ENCODE peak calls at places on chromosomes 13 and 19, in ten cellular contexts. One of them, this sample, is unnamed.

GRCh38 chr13:58712191-58712590 is 1080.6 kb downstream of the PCDH17 start:
- DNase-seq in hepatocyte: no peak
- DNase-seq in CD8-positive, alpha-beta memory T cell: no peak
- DNase-seq in EH: no peak
- DNase-seq in cardiac muscle cell: no peak
- DNase-seq in AG09319: no peak
- DNase-seq in activated effector memory CD4-positive, alpha-beta T cell treated with Interleukin-2 at 50 U/mL for 16 hours: no peak
- DNase-seq in NCI-H524: no peak
- DNase-seq in fibroblast of the conjunctiva: no peak
- DNase-seq in gastrocnemius medialis: no peak
- DNase-seq in this sample: no peak

GRCh38 chr13:27174766-27175455 is 3.3 kb upstream of the USP12 start:
- DNase-seq in hepatocyte: no peak
- DNase-seq in CD8-positive, alpha-beta memory T cell: no peak
- DNase-seq in EH: peak
- DNase-seq in cardiac muscle cell: no peak
- DNase-seq in AG09319: no peak
- DNase-seq in activated effector memory CD4-positive, alpha-beta T cell treated with Interleukin-2 at 50 U/mL for 16 hours: no peak
- DNase-seq in NCI-H524: no peak
- DNase-seq in fibroblast of the conjunctiva: peak
- DNase-seq in gastrocnemius medialis: no peak
- DNase-seq in this sample: no peak

GRCh38 chr13:63206431-63206830 is 1790.8 kb upstream of the PCDH20 start:
- DNase-seq in hepatocyte: no peak
- DNase-seq in CD8-positive, alpha-beta memory T cell: no peak
- DNase-seq in EH: peak
- DNase-seq in cardiac muscle cell: no peak
- DNase-seq in AG09319: no peak
- DNase-seq in activated effector memory CD4-positive, alpha-beta T cell treated with Interleukin-2 at 50 U/mL for 16 hours: no peak
- DNase-seq in NCI-H524: no peak
- DNase-seq in fibroblast of the conjunctiva: no peak
- DNase-seq in gastrocnemius medialis: no peak
- DNase-seq in this sample: no peak

GRCh38 chr13:79869326-79869725 is 388.4 kb downstream of the NDFIP2 start:
- DNase-seq in hepatocyte: peak
- DNase-seq in CD8-positive, alpha-beta memory T cell: no peak
- DNase-seq in EH: no peak
- DNase-seq in cardiac muscle cell: no peak
- DNase-seq in AG09319: no peak
- DNase-seq in activated effector memory CD4-positive, alpha-beta T cell treated with Interleukin-2 at 50 U/mL for 16 hours: no peak
- DNase-seq in NCI-H524: no peak
- DNase-seq in fibroblast of the conjunctiva: no peak
- DNase-seq in gastrocnemius medialis: no peak
- DNase-seq in this sample: peak

GRCh38 chr13:19185086-19185864 is 3.7 kb upstream of the TUBA3C start:
- DNase-seq in hepatocyte: no peak
- DNase-seq in CD8-positive, alpha-beta memory T cell: no peak
- DNase-seq in EH: no peak
- DNase-seq in cardiac muscle cell: no peak
- DNase-seq in AG09319: no peak
- DNase-seq in activated effector memory CD4-positive, alpha-beta T cell treated with Interleukin-2 at 50 U/mL for 16 hours: no peak
- DNase-seq in NCI-H524: no peak
- DNase-seq in fibroblast of the conjunctiva: no peak
- DNase-seq in gastrocnemius medialis: no peak
- DNase-seq in this sample: no peak

GRCh38 chr19:51044327-51044726 is 9.5 kb upstream of the KLK12 start:
- DNase-seq in hepatocyte: no peak
- DNase-seq in CD8-positive, alpha-beta memory T cell: no peak
- DNase-seq in EH: no peak
- DNase-seq in cardiac muscle cell: no peak
- DNase-seq in AG09319: no peak
- DNase-seq in activated effector memory CD4-positive, alpha-beta T cell treated with Interleukin-2 at 50 U/mL for 16 hours: no peak
- DNase-seq in NCI-H524: no peak
- DNase-seq in fibroblast of the conjunctiva: no peak
- DNase-seq in gastrocnemius medialis: no peak
- DNase-seq in this sample: no peak

GRCh38 chr13:20221772-20222171 is 10.3 kb downstream of the GJB6 start:
- DNase-seq in hepatocyte: no peak
- DNase-seq in CD8-positive, alpha-beta memory T cell: no peak
- DNase-seq in EH: no peak
- DNase-seq in cardiac muscle cell: no peak
- DNase-seq in AG09319: no peak
- DNase-seq in activated effector memory CD4-positive, alpha-beta T cell treated with Interleukin-2 at 50 U/mL for 16 hours: no peak
- DNase-seq in NCI-H524: no peak
- DNase-seq in fibroblast of the conjunctiva: no peak
- DNase-seq in gastrocnemius medialis: no peak
- DNase-seq in this sample: no peak

GRCh38 chr19:51458051-51458645 is at the start of gene SIGLEC8:
- DNase-seq in hepatocyte: no peak
- DNase-seq in CD8-positive, alpha-beta memory T cell: no peak
- DNase-seq in EH: no peak
- DNase-seq in cardiac muscle cell: no peak
- DNase-seq in AG09319: no peak
- DNase-seq in activated effector memory CD4-positive, alpha-beta T cell treated with Interleukin-2 at 50 U/mL for 16 hours: no peak
- DNase-seq in NCI-H524: no peak
- DNase-seq in fibroblast of the conjunctiva: no peak
- DNase-seq in gastrocnemius medialis: no peak
- DNase-seq in this sample: no peak

GRCh38 chr19:18596752-18597157 is 8.2 kb downstream of the REX1BD start:
- DNase-seq in hepatocyte: peak
- DNase-seq in CD8-positive, alpha-beta memory T cell: no peak
- DNase-seq in EH: peak
- DNase-seq in cardiac muscle cell: peak
- DNase-seq in AG09319: no peak
- DNase-seq in activated effector memory CD4-positive, alpha-beta T cell treated with Interleukin-2 at 50 U/mL for 16 hours: no peak
- DNase-seq in NCI-H524: peak
- DNase-seq in fibroblast of the conjunctiva: no peak
- DNase-seq in gastrocnemius medialis: no peak
- DNase-seq in this sample: peak

GRCh38 chr19:6828698-6829633 is 56.5 kb downstream of the VAV1 start:
- DNase-seq in hepatocyte: no peak
- DNase-seq in CD8-positive, alpha-beta memory T cell: peak
- DNase-seq in EH: no peak
- DNase-seq in cardiac muscle cell: no peak
- DNase-seq in AG09319: no peak
- DNase-seq in activated effector memory CD4-positive, alpha-beta T cell treated with Interleukin-2 at 50 U/mL for 16 hours: no peak
- DNase-seq in NCI-H524: no peak
- DNase-seq in fibroblast of the conjunctiva: no peak
- DNase-seq in gastrocnemius medialis: no peak
- DNase-seq in this sample: no peak

GRCh38 chr19:31378404-31378803 is 29.2 kb upstream of the TSHZ3 start:
- DNase-seq in hepatocyte: peak
- DNase-seq in CD8-positive, alpha-beta memory T cell: no peak
- DNase-seq in EH: peak
- DNase-seq in cardiac muscle cell: no peak
- DNase-seq in AG09319: peak
- DNase-seq in activated effector memory CD4-positive, alpha-beta T cell treated with Interleukin-2 at 50 U/mL for 16 hours: no peak
- DNase-seq in NCI-H524: no peak
- DNase-seq in fibroblast of the conjunctiva: peak
- DNase-seq in gastrocnemius medialis: no peak
- DNase-seq in this sample: no peak

GRCh38 chr19:8578642-8579265 is 1.5 kb upstream of the MYO1F start:
- DNase-seq in hepatocyte: peak
- DNase-seq in CD8-positive, alpha-beta memory T cell: peak
- DNase-seq in EH: peak
- DNase-seq in cardiac muscle cell: peak
- DNase-seq in AG09319: no peak
- DNase-seq in activated effector memory CD4-positive, alpha-beta T cell treated with Interleukin-2 at 50 U/mL for 16 hours: peak
- DNase-seq in NCI-H524: peak
- DNase-seq in fibroblast of the conjunctiva: no peak
- DNase-seq in gastrocnemius medialis: no peak
- DNase-seq in this sample: no peak

GRCh38 chr19:2856457-2857055 is 10.6 kb upstream of the ZNF556 start:
- DNase-seq in hepatocyte: no peak
- DNase-seq in CD8-positive, alpha-beta memory T cell: peak
- DNase-seq in EH: no peak
- DNase-seq in cardiac muscle cell: no peak
- DNase-seq in AG09319: no peak
- DNase-seq in activated effector memory CD4-positive, alpha-beta T cell treated with Interleukin-2 at 50 U/mL for 16 hours: no peak
- DNase-seq in NCI-H524: no peak
- DNase-seq in fibroblast of the conjunctiva: no peak
- DNase-seq in gastrocnemius medialis: no peak
- DNase-seq in this sample: no peak

GRCh38 chr13:35979378-35979911 is 151.7 kb downstream of the DCLK1 start:
- DNase-seq in hepatocyte: peak
- DNase-seq in CD8-positive, alpha-beta memory T cell: no peak
- DNase-seq in EH: peak
- DNase-seq in cardiac muscle cell: no peak
- DNase-seq in AG09319: peak
- DNase-seq in activated effector memory CD4-positive, alpha-beta T cell treated with Interleukin-2 at 50 U/mL for 16 hours: no peak
- DNase-seq in NCI-H524: no peak
- DNase-seq in fibroblast of the conjunctiva: peak
- DNase-seq in gastrocnemius medialis: peak
- DNase-seq in this sample: no peak

GRCh38 chr13:24692541-24692940 is 12.3 kb downstream of the ATP12A start:
- DNase-seq in hepatocyte: peak
- DNase-seq in CD8-positive, alpha-beta memory T cell: no peak
- DNase-seq in EH: peak
- DNase-seq in cardiac muscle cell: no peak
- DNase-seq in AG09319: no peak
- DNase-seq in activated effector memory CD4-positive, alpha-beta T cell treated with Interleukin-2 at 50 U/mL for 16 hours: no peak
- DNase-seq in NCI-H524: no peak
- DNase-seq in fibroblast of the conjunctiva: no peak
- DNase-seq in gastrocnemius medialis: no peak
- DNase-seq in this sample: no peak

GRCh38 chr19:57280913-57281425 is 684 bp downstream of the ZNF460 start:
- DNase-seq in hepatocyte: peak
- DNase-seq in CD8-positive, alpha-beta memory T cell: peak
- DNase-seq in EH: peak
- DNase-seq in cardiac muscle cell: peak
- DNase-seq in AG09319: no peak
- DNase-seq in activated effector memory CD4-positive, alpha-beta T cell treated with Interleukin-2 at 50 U/mL for 16 hours: no peak
- DNase-seq in NCI-H524: no peak
- DNase-seq in fibroblast of the conjunctiva: no peak
- DNase-seq in gastrocnemius medialis: no peak
- DNase-seq in this sample: no peak

GRCh38 chr13:114299604-114300305 is 14.5 kb upstream of the CHAMP1 start:
- DNase-seq in hepatocyte: no peak
- DNase-seq in CD8-positive, alpha-beta memory T cell: no peak
- DNase-seq in EH: no peak
- DNase-seq in cardiac muscle cell: no peak
- DNase-seq in AG09319: no peak
- DNase-seq in activated effector memory CD4-positive, alpha-beta T cell treated with Interleukin-2 at 50 U/mL for 16 hours: no peak
- DNase-seq in NCI-H524: no peak
- DNase-seq in fibroblast of the conjunctiva: no peak
- DNase-seq in gastrocnemius medialis: no peak
- DNase-seq in this sample: no peak

GRCh38 chr13:20134732-20135131 is 26.1 kb downstream of the GJA3 start:
- DNase-seq in hepatocyte: no peak
- DNase-seq in CD8-positive, alpha-beta memory T cell: no peak
- DNase-seq in EH: no peak
- DNase-seq in cardiac muscle cell: no peak
- DNase-seq in AG09319: no peak
- DNase-seq in activated effector memory CD4-positive, alpha-beta T cell treated with Interleukin-2 at 50 U/mL for 16 hours: no peak
- DNase-seq in NCI-H524: no peak
- DNase-seq in fibroblast of the conjunctiva: no peak
- DNase-seq in gastrocnemius medialis: no peak
- DNase-seq in this sample: no peak

GRCh38 chr13:98447130-98447529 is 129.8 kb downstream of the STK24 start:
- DNase-seq in hepatocyte: no peak
- DNase-seq in CD8-positive, alpha-beta memory T cell: no peak
- DNase-seq in EH: no peak
- DNase-seq in cardiac muscle cell: no peak
- DNase-seq in AG09319: no peak
- DNase-seq in activated effector memory CD4-positive, alpha-beta T cell treated with Interleukin-2 at 50 U/mL for 16 hours: no peak
- DNase-seq in NCI-H524: no peak
- DNase-seq in fibroblast of the conjunctiva: no peak
- DNase-seq in gastrocnemius medialis: no peak
- DNase-seq in this sample: no peak

GRCh38 chr13:87393358-87393757 is 277.8 kb upstream of the SLITRK5 start:
- DNase-seq in hepatocyte: no peak
- DNase-seq in CD8-positive, alpha-beta memory T cell: no peak
- DNase-seq in EH: no peak
- DNase-seq in cardiac muscle cell: no peak
- DNase-seq in AG09319: no peak
- DNase-seq in activated effector memory CD4-positive, alpha-beta T cell treated with Interleukin-2 at 50 U/mL for 16 hours: no peak
- DNase-seq in NCI-H524: no peak
- DNase-seq in fibroblast of the conjunctiva: no peak
- DNase-seq in gastrocnemius medialis: no peak
- DNase-seq in this sample: no peak

GRCh38 chr19:16324064-16324383 is 602 bp upstream of the KLF2 start:
- DNase-seq in hepatocyte: no peak
- DNase-seq in CD8-positive, alpha-beta memory T cell: no peak
- DNase-seq in EH: no peak
- DNase-seq in cardiac muscle cell: no peak
- DNase-seq in AG09319: no peak
- DNase-seq in activated effector memory CD4-positive, alpha-beta T cell treated with Interleukin-2 at 50 U/mL for 16 hours: no peak
- DNase-seq in NCI-H524: no peak
- DNase-seq in fibroblast of the conjunctiva: no peak
- DNase-seq in gastrocnemius medialis: no peak
- DNase-seq in this sample: no peak

GRCh38 chr19:34851277-34851804 is 75.4 kb upstream of the ZNF30 start:
- DNase-seq in hepatocyte: peak
- DNase-seq in CD8-positive, alpha-beta memory T cell: no peak
- DNase-seq in EH: no peak
- DNase-seq in cardiac muscle cell: no peak
- DNase-seq in AG09319: no peak
- DNase-seq in activated effector memory CD4-positive, alpha-beta T cell treated with Interleukin-2 at 50 U/mL for 16 hours: no peak
- DNase-seq in NCI-H524: no peak
- DNase-seq in fibroblast of the conjunctiva: no peak
- DNase-seq in gastrocnemius medialis: no peak
- DNase-seq in this sample: no peak

GRCh38 chr19:13881231-13881691 is 4.3 kb downstream of the NANOS3 start:
- DNase-seq in hepatocyte: no peak
- DNase-seq in CD8-positive, alpha-beta memory T cell: peak
- DNase-seq in EH: peak
- DNase-seq in cardiac muscle cell: peak
- DNase-seq in AG09319: no peak
- DNase-seq in activated effector memory CD4-positive, alpha-beta T cell treated with Interleukin-2 at 50 U/mL for 16 hours: no peak
- DNase-seq in NCI-H524: no peak
- DNase-seq in fibroblast of the conjunctiva: no peak
- DNase-seq in gastrocnemius medialis: no peak
- DNase-seq in this sample: no peak

GRCh38 chr19:19062454-19063182 is 1.2 kb upstream of the SLC25A42 start:
- DNase-seq in hepatocyte: no peak
- DNase-seq in CD8-positive, alpha-beta memory T cell: no peak
- DNase-seq in EH: peak
- DNase-seq in cardiac muscle cell: no peak
- DNase-seq in AG09319: no peak
- DNase-seq in activated effector memory CD4-positive, alpha-beta T cell treated with Interleukin-2 at 50 U/mL for 16 hours: no peak
- DNase-seq in NCI-H524: no peak
- DNase-seq in fibroblast of the conjunctiva: no peak
- DNase-seq in gastrocnemius medialis: peak
- DNase-seq in this sample: no peak

GRCh38 chr19:4742717-4743646 is 19.3 kb upstream of the DPP9 start:
- DNase-seq in hepatocyte: no peak
- DNase-seq in CD8-positive, alpha-beta memory T cell: no peak
- DNase-seq in EH: no peak
- DNase-seq in cardiac muscle cell: no peak
- DNase-seq in AG09319: no peak
- DNase-seq in activated effector memory CD4-positive, alpha-beta T cell treated with Interleukin-2 at 50 U/mL for 16 hours: no peak
- DNase-seq in NCI-H524: peak
- DNase-seq in fibroblast of the conjunctiva: no peak
- DNase-seq in gastrocnemius medialis: no peak
- DNase-seq in this sample: no peak

GRCh38 chr13:49225358-49226042 is 5.4 kb downstream of the MLNR start:
- DNase-seq in hepatocyte: no peak
- DNase-seq in CD8-positive, alpha-beta memory T cell: no peak
- DNase-seq in EH: no peak
- DNase-seq in cardiac muscle cell: no peak
- DNase-seq in AG09319: no peak
- DNase-seq in activated effector memory CD4-positive, alpha-beta T cell treated with Interleukin-2 at 50 U/mL for 16 hours: no peak
- DNase-seq in NCI-H524: no peak
- DNase-seq in fibroblast of the conjunctiva: no peak
- DNase-seq in gastrocnemius medialis: no peak
- DNase-seq in this sample: peak

GRCh38 chr19:17860993-17861360 is 1.3 kb downstream of the RPL18A start:
- DNase-seq in hepatocyte: no peak
- DNase-seq in CD8-positive, alpha-beta memory T cell: no peak
- DNase-seq in EH: peak
- DNase-seq in cardiac muscle cell: no peak
- DNase-seq in AG09319: no peak
- DNase-seq in activated effector memory CD4-positive, alpha-beta T cell treated with Interleukin-2 at 50 U/mL for 16 hours: no peak
- DNase-seq in NCI-H524: no peak
- DNase-seq in fibroblast of the conjunctiva: no peak
- DNase-seq in gastrocnemius medialis: no peak
- DNase-seq in this sample: no peak

GRCh38 chr19:52048604-52049493 is at the start of gene ZNF432:
- DNase-seq in hepatocyte: peak
- DNase-seq in CD8-positive, alpha-beta memory T cell: peak
- DNase-seq in EH: peak
- DNase-seq in cardiac muscle cell: peak
- DNase-seq in AG09319: peak
- DNase-seq in activated effector memory CD4-positive, alpha-beta T cell treated with Interleukin-2 at 50 U/mL for 16 hours: peak
- DNase-seq in NCI-H524: peak
- DNase-seq in fibroblast of the conjunctiva: peak
- DNase-seq in gastrocnemius medialis: peak
- DNase-seq in this sample: peak

This sample was measured in NCI-H748 treated with DMSO at 0.1 percent for 48 hours.